ENCODE peak calls at places on chromosomes 2 and 18, in seven cellular contexts. U is iris pigment epithelial cell, V is Kasumi-1, Q is mucosa of gallbladder, Y is neuronal stem cell, S is heart left ventricle, F is ACHN. I is an unnamed sample.
A peak's percentile ranks its signal among the peaks of the same experiment; 100 is the strongest.

GRCh38 chr18:79875531-79875919 is 75.9 kb downstream of the SLC66A2 start:
- DNase-seq in U (no peak), V (no peak), Q (no peak), Y (no peak), S (no peak), F (no peak), I (peak; percentile 41)

GRCh38 chr2:70607121-70607551 is 53.5 kb upstream of the TGFA start:
- DNase-seq in U (no peak), V (no peak), Q (no peak), Y (no peak), S (no peak), F (no peak), I (peak; percentile 30)

GRCh38 chr2:84906900-84907714 is 1.7 kb downstream of the TMSB10 start:
- DNase-seq in U (peak; percentile 75), V (peak; percentile 95), Q (peak; percentile 73), Y (peak; percentile 61), S (peak; percentile 85), F (peak; percentile 93), I (peak; percentile 81)

GRCh38 chr2:224778474-224778877 is 62.3 kb upstream of the CCDC195 start:
- DNase-seq in U (peak; percentile 58), V (peak; percentile 46), Q (peak; percentile 67), Y (peak; percentile 62), S (no peak), F (peak; percentile 61), I (peak; percentile 68)

GRCh38 chr2:218229851-218230250 is 12.9 kb downstream of the ARPC2 start:
- DNase-seq in U (peak; percentile 37), V (no peak), Q (no peak), Y (no peak), S (no peak), F (peak; percentile 43), I (peak; percentile 60)

GRCh38 chr2:83817511-83817910 is 641.6 kb downstream of the SUCLG1 start:
- DNase-seq in U (no peak), V (peak; percentile 63), Q (no peak), Y (no peak), S (no peak), F (peak; percentile 21), I (no peak)

GRCh38 chr2:133326651-133327397 is 241.4 kb downstream of the NCKAP5 start:
- DNase-seq in U (peak; percentile 98), V (no peak), Q (no peak), Y (no peak), S (no peak), F (peak; percentile 48), I (no peak)

GRCh38 chr18:22214731-22215528 is 45.5 kb downstream of the GATA6 start:
- DNase-seq in U (peak; percentile 76), V (peak; percentile 28), Q (no peak), Y (no peak), S (no peak), F (no peak), I (no peak)

GRCh38 chr18:8391068-8391467 is 218.2 kb upstream of the RAB12 start:
- DNase-seq in U (peak; percentile 73), V (no peak), Q (no peak), Y (no peak), S (no peak), F (no peak), I (no peak)

GRCh38 chr2:214808481-214808931 is 977 bp downstream of the BARD1 start:
- DNase-seq in U (peak; percentile 11), V (no peak), Q (no peak), Y (no peak), S (no peak), F (peak; percentile 11), I (no peak)

GRCh38 chr2:96241227-96241626 is 24.6 kb downstream of the TMEM127 start:
- DNase-seq in U (no peak), V (no peak), Q (no peak), Y (no peak), S (no peak), F (no peak), I (no peak)

GRCh38 chr2:57990118-57990725 is 56.4 kb upstream of the VRK2 start:
- DNase-seq in U (no peak), V (no peak), Q (no peak), Y (no peak), S (no peak), F (no peak), I (no peak)

GRCh38 chr2:192413812-192414424 is 219.2 kb upstream of the TMEFF2 start:
- DNase-seq in U (no peak), V (no peak), Q (no peak), Y (no peak), S (no peak), F (no peak), I (no peak)

GRCh38 chr2:45935791-45936622 is 284.5 kb downstream of the PRKCE start:
- DNase-seq in U (peak; percentile 96), V (peak; percentile 75), Q (peak; percentile 95), Y (peak; percentile 65), S (peak; percentile 97), F (peak; percentile 97), I (peak; percentile 92)

GRCh38 chr18:21463718-21464117 is 136.8 kb downstream of the ESCO1 start:
- DNase-seq in U (no peak), V (no peak), Q (no peak), Y (no peak), S (no peak), F (no peak), I (no peak)

GRCh38 chr2:239178954-239179353 is 221.9 kb downstream of the HDAC4 start:
- DNase-seq in U (no peak), V (no peak), Q (no peak), Y (no peak), S (no peak), F (no peak), I (no peak)

GRCh38 chr2:224850081-224850480 is 133.9 kb upstream of the CCDC195 start:
- DNase-seq in U (peak; percentile 49), V (no peak), Q (no peak), Y (no peak), S (no peak), F (no peak), I (no peak)

GRCh38 chr2:74007120-74007519 is 22.4 kb downstream of the TET3 start:
- DNase-seq in U (no peak), V (no peak), Q (no peak), Y (no peak), S (no peak), F (no peak), I (peak; percentile 14)

GRCh38 chr18:22711381-22711717 is 221.8 kb upstream of the RBBP8 start:
- DNase-seq in U (no peak), V (no peak), Q (no peak), Y (no peak), S (no peak), F (peak; percentile 71), I (no peak)

GRCh38 chr2:14304326-14304725 is 328.2 kb upstream of the LRATD1 start:
- DNase-seq in U (no peak), V (no peak), Q (no peak), Y (no peak), S (no peak), F (no peak), I (no peak)

GRCh38 chr2:58649746-58650145 is 408.6 kb upstream of the FANCL start:
- DNase-seq in U (no peak), V (no peak), Q (no peak), Y (no peak), S (no peak), F (no peak), I (no peak)

GRCh38 chr2:164710252-164710633 is 89.0 kb upstream of the GRB14 start:
- DNase-seq in U (peak; percentile 89), V (no peak), Q (no peak), Y (no peak), S (no peak), F (peak; percentile 35), I (no peak)

GRCh38 chr18:75678662-75679061 is 251.2 kb upstream of the SMIM21 start:
- DNase-seq in U (no peak), V (no peak), Q (no peak), Y (no peak), S (no peak), F (no peak), I (no peak)

GRCh38 chr18:58087928-58088722 is 44.1 kb downstream of the NEDD4L start:
- DNase-seq in U (no peak), V (no peak), Q (peak; percentile 26), Y (no peak), S (no peak), F (no peak), I (no peak)

GRCh38 chr18:10242922-10243680 is 211.3 kb upstream of the APCDD1 start:
- DNase-seq in U (no peak), V (no peak), Q (no peak), Y (peak; percentile 11), S (no peak), F (no peak), I (peak; percentile 87)

GRCh38 chr2:109386004-109386695 is 227.6 kb downstream of the SEPTIN10 start:
- DNase-seq in U (no peak), V (no peak), Q (no peak), Y (no peak), S (peak; percentile 11), F (no peak), I (peak; percentile 50)